ENCODE peak calls at places on chromosomes 6 and 20, in ten cellular contexts. One of them, this sample, is unnamed.

GRCh38 chr20:39117486-39117885 is 155.3 kb downstream of the DHX35 start:
- DNase-seq in ACHN: peak
- DNase-seq in B cell: no peak
- DNase-seq in iris pigment epithelial cell: peak
- DNase-seq in left ventricle myocardium inferior: no peak
- DNase-seq in amygdala: no peak
- DNase-seq in T-helper 9 cell: no peak
- DNase-seq in nephron progenitor cell: no peak
- DNase-seq in germinal center: no peak
- DNase-seq in C1 segment of cervical spinal cord: no peak
- DNase-seq in this sample: peak

GRCh38 chr6:113078791-113079190 is 731.7 kb downstream of the RFPL4B start:
- DNase-seq in nephron progenitor cell: no peak
- DNase-seq in T-helper 9 cell: no peak
- DNase-seq in B cell: no peak
- DNase-seq in ACHN: no peak
- DNase-seq in left ventricle myocardium inferior: no peak
- DNase-seq in C1 segment of cervical spinal cord: no peak
- DNase-seq in amygdala: no peak
- DNase-seq in iris pigment epithelial cell: no peak
- DNase-seq in germinal center: no peak
- DNase-seq in this sample: no peak

GRCh38 chr6:47235964-47236760 is 73.5 kb downstream of the TNFRSF21 start:
- DNase-seq in B cell: no peak
- DNase-seq in left ventricle myocardium inferior: peak
- DNase-seq in T-helper 9 cell: no peak
- DNase-seq in C1 segment of cervical spinal cord: no peak
- DNase-seq in nephron progenitor cell: no peak
- DNase-seq in iris pigment epithelial cell: no peak
- DNase-seq in amygdala: no peak
- DNase-seq in ACHN: no peak
- DNase-seq in germinal center: no peak
- DNase-seq in this sample: no peak

GRCh38 chr6:77619114-77619513 is 33.7 kb upstream of the MEI4 start:
- DNase-seq in C1 segment of cervical spinal cord: no peak
- DNase-seq in ACHN: no peak
- DNase-seq in germinal center: no peak
- DNase-seq in left ventricle myocardium inferior: no peak
- DNase-seq in iris pigment epithelial cell: no peak
- DNase-seq in amygdala: no peak
- DNase-seq in B cell: no peak
- DNase-seq in nephron progenitor cell: no peak
- DNase-seq in T-helper 9 cell: no peak
- DNase-seq in this sample: no peak

GRCh38 chr20:48605364-48606116 is 222.3 kb downstream of the PREX1 start:
- DNase-seq in iris pigment epithelial cell: no peak
- DNase-seq in nephron progenitor cell: no peak
- DNase-seq in ACHN: no peak
- DNase-seq in germinal center: no peak
- DNase-seq in amygdala: no peak
- DNase-seq in C1 segment of cervical spinal cord: no peak
- DNase-seq in T-helper 9 cell: no peak
- DNase-seq in left ventricle myocardium inferior: no peak
- DNase-seq in B cell: no peak
- DNase-seq in this sample: no peak

GRCh38 chr20:43669332-43669731 is 2.4 kb downstream of the MYBL2 start:
- DNase-seq in B cell: no peak
- DNase-seq in ACHN: peak
- DNase-seq in iris pigment epithelial cell: peak
- DNase-seq in nephron progenitor cell: no peak
- DNase-seq in left ventricle myocardium inferior: no peak
- DNase-seq in C1 segment of cervical spinal cord: no peak
- DNase-seq in amygdala: no peak
- DNase-seq in T-helper 9 cell: no peak
- DNase-seq in germinal center: no peak
- DNase-seq in this sample: peak

GRCh38 chr6:139841794-139842215 is 467.4 kb upstream of the CITED2 start:
- DNase-seq in T-helper 9 cell: no peak
- DNase-seq in C1 segment of cervical spinal cord: no peak
- DNase-seq in ACHN: no peak
- DNase-seq in germinal center: peak
- DNase-seq in amygdala: no peak
- DNase-seq in left ventricle myocardium inferior: no peak
- DNase-seq in nephron progenitor cell: no peak
- DNase-seq in B cell: peak
- DNase-seq in iris pigment epithelial cell: no peak
- DNase-seq in this sample: no peak

GRCh38 chr6:26048590-26048989 is 38.6 kb upstream of the HFE start:
- DNase-seq in T-helper 9 cell: no peak
- DNase-seq in C1 segment of cervical spinal cord: no peak
- DNase-seq in germinal center: no peak
- DNase-seq in left ventricle myocardium inferior: no peak
- DNase-seq in iris pigment epithelial cell: no peak
- DNase-seq in ACHN: no peak
- DNase-seq in B cell: no peak
- DNase-seq in amygdala: no peak
- DNase-seq in nephron progenitor cell: no peak
- DNase-seq in this sample: no peak

GRCh38 chr20:41645372-41645771 is 27.2 kb upstream of the CHD6 start:
- DNase-seq in ACHN: no peak
- DNase-seq in nephron progenitor cell: no peak
- DNase-seq in left ventricle myocardium inferior: no peak
- DNase-seq in amygdala: no peak
- DNase-seq in germinal center: no peak
- DNase-seq in C1 segment of cervical spinal cord: no peak
- DNase-seq in iris pigment epithelial cell: no peak
- DNase-seq in B cell: no peak
- DNase-seq in T-helper 9 cell: no peak
- DNase-seq in this sample: peak

GRCh38 chr6:5730586-5731263 is 276.0 kb downstream of the NRN1 start:
- DNase-seq in T-helper 9 cell: no peak
- DNase-seq in B cell: no peak
- DNase-seq in germinal center: no peak
- DNase-seq in ACHN: no peak
- DNase-seq in left ventricle myocardium inferior: no peak
- DNase-seq in C1 segment of cervical spinal cord: no peak
- DNase-seq in amygdala: no peak
- DNase-seq in nephron progenitor cell: no peak
- DNase-seq in iris pigment epithelial cell: peak
- DNase-seq in this sample: peak

GRCh38 chr6:139597781-139598368 is 223.4 kb upstream of the CITED2 start:
- DNase-seq in nephron progenitor cell: no peak
- DNase-seq in C1 segment of cervical spinal cord: peak
- DNase-seq in ACHN: peak
- DNase-seq in B cell: no peak
- DNase-seq in germinal center: no peak
- DNase-seq in T-helper 9 cell: no peak
- DNase-seq in amygdala: no peak
- DNase-seq in iris pigment epithelial cell: peak
- DNase-seq in left ventricle myocardium inferior: peak
- DNase-seq in this sample: peak

GRCh38 chr6:111416529-111416928 is 66.5 kb downstream of the REV3L start:
- DNase-seq in B cell: no peak
- DNase-seq in ACHN: no peak
- DNase-seq in T-helper 9 cell: no peak
- DNase-seq in amygdala: no peak
- DNase-seq in C1 segment of cervical spinal cord: no peak
- DNase-seq in nephron progenitor cell: no peak
- DNase-seq in iris pigment epithelial cell: peak
- DNase-seq in left ventricle myocardium inferior: no peak
- DNase-seq in germinal center: no peak
- DNase-seq in this sample: no peak

GRCh38 chr20:329851-330232 is 4.5 kb downstream of the SOX12 start:
- DNase-seq in germinal center: no peak
- DNase-seq in C1 segment of cervical spinal cord: no peak
- DNase-seq in B cell: no peak
- DNase-seq in ACHN: no peak
- DNase-seq in iris pigment epithelial cell: no peak
- DNase-seq in amygdala: no peak
- DNase-seq in T-helper 9 cell: no peak
- DNase-seq in nephron progenitor cell: no peak
- DNase-seq in left ventricle myocardium inferior: no peak
- DNase-seq in this sample: no peak